ENCODE peak calls at places on chromosomes 7 and 10, in ten cellular contexts. Z is GM03348, J is endothelial cell, O is substantia nigra, N is AG09319, K is HCT116, T is left ventricle myocardium inferior, A is IMR-90, U is skeletal muscle cell, M is A549. R is an unnamed sample.

GRCh38 chr7:36207451-36208291 is 54.6 kb downstream of the EEPD1 start:
- DNase-seq in Z (peak), J (no peak), O (peak), N (no peak), K (no peak), T (peak), A (peak), U (no peak), M (peak), R (no peak)

GRCh38 chr7:31710171-31710570 is 23.2 kb downstream of the PPP1R17 start:
- DNase-seq in Z (no peak), J (no peak), O (no peak), N (no peak), K (no peak), T (no peak), A (no peak), U (no peak), M (no peak), R (no peak)

GRCh38 chr7:153576096-153576495 is 476.1 kb upstream of the DPP6 start:
- DNase-seq in Z (no peak), J (no peak), O (no peak), N (no peak), K (no peak), T (no peak), A (no peak), U (no peak), M (no peak), R (no peak)

GRCh38 chr7:8184241-8184640 is 77.7 kb downstream of the ICA1 start:
- DNase-seq in Z (no peak), J (no peak), O (no peak), N (no peak), K (no peak), T (no peak), A (no peak), U (no peak), M (no peak), R (no peak)

GRCh38 chr7:44796034-44796503 is 412 bp upstream of the PPIA start:
- DNase-seq in Z (peak), J (peak), O (no peak), N (peak), K (peak), T (no peak), A (peak), U (no peak), M (peak), R (peak)

GRCh38 chr7:128161466-128162125 is 79.5 kb upstream of the LEP start:
- DNase-seq in Z (no peak), J (no peak), O (no peak), N (no peak), K (no peak), T (no peak), A (no peak), U (no peak), M (no peak), R (no peak)

GRCh38 chr10:5654218-5654755 is 12.1 kb downstream of the ASB13 start:
- DNase-seq in Z (no peak), J (no peak), O (no peak), N (no peak), K (no peak), T (no peak), A (no peak), U (no peak), M (no peak), R (no peak)

GRCh38 chr10:1209355-1209979 is 153.3 kb downstream of the WDR37 start:
- DNase-seq in Z (no peak), J (no peak), O (no peak), N (no peak), K (no peak), T (no peak), A (no peak), U (no peak), M (no peak), R (no peak)

GRCh38 chr7:39294022-39294421 is 272.2 kb upstream of the YAE1 start:
- DNase-seq in Z (no peak), J (no peak), O (no peak), N (no peak), K (no peak), T (no peak), A (no peak), U (no peak), M (no peak), R (no peak)

GRCh38 chr7:29572543-29572942 is 8.9 kb downstream of the PRR15 start:
- DNase-seq in Z (no peak), J (no peak), O (no peak), N (no peak), K (no peak), T (no peak), A (no peak), U (no peak), M (no peak), R (no peak)

GRCh38 chr7:5036446-5036845 is 9.2 kb upstream of the RBAK start:
- DNase-seq in Z (no peak), J (no peak), O (no peak), N (no peak), K (no peak), T (no peak), A (no peak), U (no peak), M (no peak), R (no peak)

GRCh38 chr7:116252249-116252648 is 41.9 kb downstream of the TES start:
- DNase-seq in Z (no peak), J (no peak), O (no peak), N (no peak), K (no peak), T (no peak), A (no peak), U (no peak), M (no peak), R (no peak)

GRCh38 chr10:3975016-3975415 is 190.0 kb upstream of the KLF6 start:
- DNase-seq in Z (no peak), J (peak), O (no peak), N (no peak), K (no peak), T (peak), A (no peak), U (no peak), M (no peak), R (no peak)

GRCh38 chr7:27175005-27175625 is 995 bp upstream of the HOXA10 start:
- DNase-seq in Z (peak), J (no peak), O (no peak), N (no peak), K (no peak), T (peak), A (no peak), U (no peak), M (no peak), R (peak)

GRCh38 chr10:132532784-132533560 is 4.6 kb upstream of the INPP5A start:
- DNase-seq in Z (peak), J (no peak), O (no peak), N (no peak), K (peak), T (no peak), A (peak), U (peak), M (no peak), R (peak)

GRCh38 chr7:6026011-6026819 is 5.0 kb upstream of the ANKRD61 start:
- DNase-seq in Z (peak), J (peak), O (no peak), N (no peak), K (no peak), T (peak), A (peak), U (no peak), M (peak), R (peak)

GRCh38 chr10:77049896-77050295 is 587.7 kb downstream of the KCNMA1 start:
- DNase-seq in Z (peak), J (no peak), O (no peak), N (no peak), K (no peak), T (no peak), A (peak), U (no peak), M (no peak), R (no peak)

GRCh38 chr7:79317728-79318127 is 135.7 kb downstream of the MAGI2 start:
- DNase-seq in Z (peak), J (no peak), O (no peak), N (peak), K (peak), T (no peak), A (peak), U (peak), M (peak), R (peak)

GRCh38 chr10:8696746-8697145 is 642.3 kb downstream of the GATA3 start:
- DNase-seq in Z (no peak), J (no peak), O (no peak), N (no peak), K (no peak), T (no peak), A (no peak), U (no peak), M (no peak), R (no peak)

GRCh38 chr7:131636092-131636491 is 79.7 kb upstream of the PODXL start:
- DNase-seq in Z (no peak), J (no peak), O (no peak), N (no peak), K (no peak), T (peak), A (no peak), U (no peak), M (no peak), R (no peak)

GRCh38 chr10:14601872-14602725 is 172.6 kb downstream of the FAM107B start:
- DNase-seq in Z (peak), J (no peak), O (no peak), N (no peak), K (peak), T (no peak), A (peak), U (no peak), M (peak), R (peak)

GRCh38 chr10:58158806-58159205 is 108.9 kb downstream of the IPMK start:
- DNase-seq in Z (peak), J (no peak), O (no peak), N (no peak), K (no peak), T (no peak), A (peak), U (peak), M (no peak), R (no peak)

GRCh38 chr10:70381491-70382421 is 669 bp downstream of the LRRC20 start:
- DNase-seq in Z (peak), J (peak), O (no peak), N (no peak), K (no peak), T (peak), A (peak), U (no peak), M (peak), R (peak)

GRCh38 chr10:35449944-35450343 is 113.6 kb downstream of the CCNY start:
- DNase-seq in Z (no peak), J (no peak), O (no peak), N (no peak), K (no peak), T (no peak), A (no peak), U (no peak), M (no peak), R (no peak)

GRCh38 chr7:139583826-139584553 is 60.5 kb downstream of the CLEC2L start:
- DNase-seq in Z (no peak), J (no peak), O (no peak), N (no peak), K (no peak), T (no peak), A (no peak), U (no peak), M (no peak), R (no peak)

GRCh38 chr10:59465089-59465488 is 102.7 kb upstream of the FAM13C start:
- DNase-seq in Z (peak), J (peak), O (no peak), N (no peak), K (no peak), T (no peak), A (peak), U (peak), M (no peak), R (peak)

GRCh38 chr10:133388265-133388972 is 5.5 kb upstream of the MTG1 start:
- DNase-seq in Z (no peak), J (no peak), O (no peak), N (no peak), K (no peak), T (no peak), A (no peak), U (no peak), M (no peak), R (peak)

GRCh38 chr10:102776779-102777417 is 33.1 kb downstream of the WBP1L start:
- DNase-seq in Z (peak), J (peak), O (no peak), N (peak), K (no peak), T (peak), A (peak), U (peak), M (no peak), R (no peak)

GRCh38 chr10:22230331-22230833 is 12.6 kb upstream of the EBLN1 start:
- DNase-seq in Z (peak), J (peak), O (no peak), N (no peak), K (peak), T (no peak), A (peak), U (peak), M (peak), R (no peak)

GRCh38 chr10:48494611-48495010 is 110.3 kb downstream of the ARHGAP22 start:
- DNase-seq in Z (no peak), J (no peak), O (no peak), N (no peak), K (no peak), T (no peak), A (no peak), U (no peak), M (no peak), R (no peak)

GRCh38 chr7:106668853-106669539 is 8.0 kb upstream of the CCDC71L start:
- DNase-seq in Z (no peak), J (no peak), O (no peak), N (no peak), K (no peak), T (no peak), A (no peak), U (no peak), M (no peak), R (no peak)

GRCh38 chr7:13742126-13742525 is 247.3 kb downstream of the ETV1 start:
- DNase-seq in Z (peak), J (no peak), O (no peak), N (peak), K (peak), T (no peak), A (peak), U (peak), M (no peak), R (peak)

GRCh38 chr7:91344911-91345310 is 80.7 kb downstream of the FZD1 start:
- DNase-seq in Z (no peak), J (no peak), O (no peak), N (no peak), K (no peak), T (no peak), A (no peak), U (no peak), M (no peak), R (no peak)

GRCh38 chr7:311796-312195 is 21.8 kb downstream of the FOXL3 start:
- DNase-seq in Z (no peak), J (no peak), O (no peak), N (no peak), K (no peak), T (no peak), A (no peak), U (no peak), M (no peak), R (no peak)

GRCh38 chr7:102279537-102280400 is 6.9 kb upstream of the SH2B2 start:
- DNase-seq in Z (peak), J (peak), O (no peak), N (no peak), K (peak), T (peak), A (peak), U (no peak), M (peak), R (peak)

GRCh38 chr7:109579876-109580275 is 1010.2 kb downstream of the DNAJB9 start:
- DNase-seq in Z (no peak), J (no peak), O (no peak), N (no peak), K (no peak), T (no peak), A (no peak), U (no peak), M (no peak), R (no peak)

GRCh38 chr7:50450691-50451051 is 521 bp upstream of the FIGNL1 start:
- DNase-seq in Z (peak), J (no peak), O (no peak), N (no peak), K (no peak), T (peak), A (no peak), U (no peak), M (peak), R (no peak)

GRCh38 chr10:17685227-17685840 is 41.4 kb downstream of the STAM start:
- DNase-seq in Z (no peak), J (no peak), O (no peak), N (no peak), K (no peak), T (no peak), A (no peak), U (no peak), M (no peak), R (no peak)